ENCODE peak calls at places on chromosomes 5 and 9, in four cellular contexts. O, K, E and W are unnamed samples.
A peak's percentile ranks its signal among the peaks of the same experiment; 100 is the strongest.

GRCh38 chr9:6354072-6354686 is 26.0 kb downstream of the TPD52L3 start:
- DNase-seq in O (peak; percentile 72), K (peak; percentile 52), E (peak; percentile 42), W (peak; percentile 54)

GRCh38 chr9:110076894-110077725 is 130.8 kb downstream of the C9orf152 start:
- DNase-seq in O (no peak), K (peak; percentile 71), E (no peak), W (peak; percentile 54)

GRCh38 chr5:43389679-43390329 is 22.4 kb downstream of the CCL28 start:
- DNase-seq in O (peak; percentile 77), K (peak; percentile 94), E (peak; percentile 62), W (peak; percentile 80)

GRCh38 chr9:107819772-107820171 is 330.2 kb upstream of the KLF4 start:
- DNase-seq in O (peak; percentile 18), K (no peak), E (no peak), W (no peak)

GRCh38 chr5:95711501-95712346 is 19.4 kb upstream of the RHOBTB3 start:
- DNase-seq in O (peak; percentile 42), K (peak; percentile 64), E (no peak), W (no peak)

GRCh38 chr5:118726891-118727290 is 261.5 kb downstream of the DTWD2 start:
- DNase-seq in O (no peak), K (no peak), E (no peak), W (no peak)

GRCh38 chr5:168057905-168058304 is 233.5 kb upstream of the WWC1 start:
- DNase-seq in O (no peak), K (no peak), E (no peak), W (no peak)

GRCh38 chr5:151523335-151523734 is 67.8 kb downstream of the FAT2 start:
- DNase-seq in O (peak; percentile 84), K (peak; percentile 65), E (no peak), W (peak; percentile 48)

GRCh38 chr9:111068816-111069215 is 30.5 kb upstream of the LPAR1 start:
- DNase-seq in O (no peak), K (no peak), E (no peak), W (no peak)

GRCh38 chr5:103224118-103224893 is 34.3 kb upstream of the MACIR start:
- DNase-seq in O (peak; percentile 50), K (peak; percentile 72), E (no peak), W (peak; percentile 79)

GRCh38 chr5:126597156-126597555 is 2.1 kb upstream of the ALDH7A1 start:
- DNase-seq in O (no peak), K (peak; percentile 32), E (peak; percentile 80), W (peak; percentile 87)

GRCh38 chr5:95857185-95857945 is 34.8 kb upstream of the GLRX start:
- DNase-seq in O (no peak), K (no peak), E (peak; percentile 77), W (peak; percentile 99)